ENCODE peak calls at places on chromosomes 13 and 19, in four cellular contexts. M is lower lobe of right lung, D is brain microvascular endothelial cell, C is mammary epithelial cell. U is an unnamed sample.

GRCh38 chr13:30061217-30061616 is 210.8 kb upstream of the UBL3 start:
- DNase-seq in C (no peak), D (no peak), M (no peak), U (no peak)

GRCh38 chr19:30802424-30803013 is 430.3 kb downstream of the ZNF536 start:
- DNase-seq in C (no peak), M (no peak), D (no peak), U (no peak)

GRCh38 chr13:99907038-99907437 is 64.5 kb downstream of the ZIC5 start:
- DNase-seq in C (no peak), M (no peak), D (no peak), U (no peak)

GRCh38 chr13:103469771-103470170 is 403.6 kb upstream of the SLC10A2 start:
- DNase-seq in M (no peak), C (no peak), D (no peak), U (no peak)

GRCh38 chr13:37179646-37180045 is 74.2 kb upstream of the CSNK1A1L start:
- DNase-seq in D (no peak), M (no peak), C (no peak), U (no peak)

GRCh38 chr13:110302154-110302553 is 4.8 kb downstream of the COL4A1 start:
- DNase-seq in C (no peak), M (no peak), D (no peak), U (no peak)

GRCh38 chr13:79749556-79749955 is 268.6 kb downstream of the NDFIP2 start:
- DNase-seq in D (no peak), M (no peak), C (no peak), U (no peak)

GRCh38 chr13:68574053-68574452 is 1343.9 kb upstream of the PCDH9 start:
- DNase-seq in M (no peak), D (no peak), C (no peak), U (no peak)

GRCh38 chr13:44117351-44117750 is 237.6 kb downstream of the LACC1 start:
- DNase-seq in D (no peak), M (no peak), C (no peak), U (no peak)

GRCh38 chr13:31204592-31204991 is 4.8 kb downstream of the B3GLCT start:
- DNase-seq in C (peak; percentile 58), D (peak; percentile 54), M (no peak), U (peak; percentile 7)

GRCh38 chr13:23319915-23320224 is 113.6 kb downstream of the SACS start:
- DNase-seq in D (no peak), M (no peak), C (no peak), U (no peak)

GRCh38 chr13:103349664-103350063 is 283.4 kb upstream of the SLC10A2 start:
- DNase-seq in M (no peak), C (no peak), D (no peak), U (no peak)

GRCh38 chr13:56201834-56202233 is 938.9 kb upstream of the PRR20A start:
- DNase-seq in C (no peak), D (no peak), M (no peak), U (no peak)

GRCh38 chr19:50198431-50199253 is 4.8 kb upstream of the MYH14 start:
- DNase-seq in M (no peak), C (no peak), D (no peak), U (no peak)

GRCh38 chr13:109840201-109840892 is 54.0 kb upstream of the IRS2 start:
- DNase-seq in C (peak; percentile 70), M (no peak), D (peak; percentile 52), U (peak; percentile 70)

GRCh38 chr19:21326169-21326568 is 3.0 kb downstream of the ZNF708 start:
- DNase-seq in C (no peak), D (no peak), M (no peak), U (no peak)

GRCh38 chr19:28960986-28961705 is 251.8 kb downstream of the UQCRFS1 start:
- DNase-seq in M (no peak), C (peak; percentile 1), D (peak; percentile 53), U (no peak)

GRCh38 chr19:42281175-42282035 is 12.4 kb downstream of the CIC start:
- DNase-seq in M (no peak), C (peak; percentile 65), D (no peak), U (peak; percentile 36)

GRCh38 chr13:102090532-102090931 is 311.3 kb downstream of the FGF14 start:
- DNase-seq in D (no peak), M (no peak), C (no peak), U (no peak)
- H3K27ac ChIP-seq in D (no peak overlapping the region), M (no peak overlapping the region), C (no peak overlapping the region), U (no peak overlapping the region)

GRCh38 chr19:38228491-38229439 is 4.7 kb upstream of the DPF1 start:
- DNase-seq in D (no peak), M (no peak), C (no peak), U (peak; percentile 80)
- H3K4me3 ChIP-seq in D (peak overlapping the region; percentile 51), M (no peak overlapping the region), C (peak overlapping the region; percentile 26), U (peak overlapping the region; percentile 77)

GRCh38 chr19:8208119-8208709 is 956 bp upstream of the CERS4 start:
- DNase-seq in M (peak; percentile 54), C (no peak), D (no peak), U (no peak)
- H3K27ac ChIP-seq in M (peak overlapping the region; percentile 81), C (no peak overlapping the region), D (no peak overlapping the region), U (peak overlapping the region; percentile 71)

DNA sequence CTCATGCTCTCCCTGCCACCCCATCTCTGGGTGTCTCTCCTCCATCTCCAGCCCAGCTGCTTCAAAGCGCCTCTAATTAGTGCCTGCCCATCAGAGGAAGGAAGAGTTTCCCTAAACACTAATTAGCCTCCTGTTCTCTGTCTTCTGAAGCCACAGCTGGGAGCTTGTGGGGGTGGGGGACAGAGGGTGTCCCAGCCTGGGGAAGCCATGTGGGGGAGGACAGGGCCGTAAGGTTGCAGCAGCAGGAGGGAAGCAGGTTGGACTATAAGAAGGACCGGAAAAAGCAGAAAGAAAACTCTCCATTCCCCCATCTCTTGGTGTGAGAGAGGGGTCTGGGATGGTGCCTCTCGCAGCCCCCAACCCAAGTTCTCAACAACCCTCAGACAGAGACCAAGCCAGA is 26.2 kb downstream of the SLC8A2 start:
- DNase-seq in D (no peak), M (no peak), C (no peak), U (no peak)
- H3K4me3 ChIP-seq in D (no peak overlapping the region), M (peak overlapping the region; percentile 6), C (no peak overlapping the region), U (no peak overlapping the region)

DNA sequence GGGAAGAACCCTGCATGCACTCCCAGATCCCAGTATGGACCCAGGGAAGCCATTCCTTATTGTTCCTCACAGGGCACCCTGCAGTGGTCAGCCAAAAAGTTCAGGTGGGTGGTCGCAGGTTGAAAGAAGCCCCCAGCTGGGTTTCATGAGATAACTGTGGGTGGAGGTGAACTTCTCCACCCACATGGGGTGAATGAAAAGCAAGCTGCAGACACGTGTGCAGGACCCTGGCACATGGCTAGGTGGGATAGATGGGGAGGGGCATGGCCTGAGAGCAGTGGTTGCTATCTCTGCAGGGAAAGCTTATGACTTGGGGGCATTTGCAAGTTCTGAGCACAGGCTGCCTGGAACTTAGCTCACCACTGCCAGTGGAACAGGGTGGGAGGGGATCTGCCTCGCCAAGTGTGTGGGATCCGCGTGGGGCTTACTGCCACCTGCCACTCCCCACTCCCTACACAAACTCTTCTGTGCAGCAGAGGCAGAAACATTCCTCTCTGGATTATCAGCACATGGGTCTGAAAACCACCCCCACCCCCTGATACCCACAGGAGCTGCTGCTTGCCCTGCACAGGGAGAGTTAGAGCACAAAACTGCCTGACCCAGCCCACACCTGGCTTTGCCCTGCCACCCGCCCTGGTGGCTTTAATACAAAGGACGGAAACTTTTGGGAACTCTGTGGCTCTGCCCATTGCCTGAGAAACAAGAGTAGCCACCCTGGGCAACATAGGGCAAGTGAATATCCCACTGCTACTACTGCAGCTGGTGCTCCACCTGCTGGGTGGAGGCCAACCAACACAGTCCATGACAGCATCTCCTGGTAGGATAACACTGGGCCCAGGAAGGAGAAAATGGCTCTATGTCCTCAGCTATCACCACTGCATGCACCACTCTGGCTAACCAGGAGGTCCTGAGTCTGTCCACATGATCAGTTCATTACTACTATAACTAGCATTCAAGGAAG is 24.4 kb downstream of the PLA2G4C start:
- DNase-seq in D (no peak), M (no peak), C (peak; percentile 8), U (peak; percentile 58)
- H3K27ac ChIP-seq in D (no peak overlapping the region), M (no peak overlapping the region), C (no peak overlapping the region), U (no peak overlapping the region)

GRCh38 chr19:57473646-57474045 is 3.7 kb downstream of the ZNF772 start:
- DNase-seq in C (no peak), D (no peak), M (no peak), U (no peak)
- H3K4me3 ChIP-seq in C (no peak overlapping the region), D (no peak overlapping the region), M (no peak overlapping the region), U (no peak overlapping the region)

DNA sequence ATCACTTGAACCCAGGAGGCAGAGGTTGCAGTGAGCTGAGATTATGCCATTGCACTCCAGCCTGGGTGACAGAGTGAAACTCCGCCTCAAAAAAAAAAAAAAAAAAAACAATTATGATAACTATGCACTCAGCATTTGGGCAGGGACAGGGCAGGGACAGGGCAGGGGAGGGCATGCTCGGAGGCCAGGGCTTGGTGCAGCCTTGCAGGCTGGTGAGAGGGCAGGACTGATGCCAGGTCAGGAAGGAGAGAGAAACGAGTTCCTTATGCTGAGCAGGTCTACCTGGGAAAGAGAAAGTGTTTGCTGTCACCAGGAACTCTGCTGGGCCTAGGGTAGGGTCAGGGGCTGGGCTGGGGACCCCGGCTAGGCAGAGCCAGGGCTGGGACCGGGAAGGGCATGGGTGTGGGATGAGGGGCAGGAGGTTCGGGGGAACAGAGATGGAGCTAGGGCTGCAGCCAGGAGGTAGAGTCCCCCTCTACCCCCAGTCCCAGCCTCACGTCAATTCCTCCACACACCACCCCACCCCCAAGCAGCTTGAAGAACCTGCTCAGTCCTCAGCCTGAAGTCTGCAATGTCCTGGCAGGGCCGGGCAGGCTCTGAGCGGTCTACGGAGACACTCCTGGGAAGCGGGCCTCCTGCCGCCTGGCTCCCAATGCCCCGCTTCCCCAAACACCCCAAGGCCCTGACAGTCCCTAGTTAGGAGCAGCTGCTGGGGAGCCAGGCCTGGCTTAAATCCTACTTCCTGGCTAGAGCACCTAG is 2.8 kb downstream of the FXYD3 start:
- DNase-seq in M (peak; percentile 87), D (no peak), C (no peak), U (no peak)
- H3K27ac ChIP-seq in M (peak overlapping the region; percentile 79), D (no peak overlapping the region), C (peak overlapping the region; percentile 91), U (peak overlapping the region; percentile 98)

DNA sequence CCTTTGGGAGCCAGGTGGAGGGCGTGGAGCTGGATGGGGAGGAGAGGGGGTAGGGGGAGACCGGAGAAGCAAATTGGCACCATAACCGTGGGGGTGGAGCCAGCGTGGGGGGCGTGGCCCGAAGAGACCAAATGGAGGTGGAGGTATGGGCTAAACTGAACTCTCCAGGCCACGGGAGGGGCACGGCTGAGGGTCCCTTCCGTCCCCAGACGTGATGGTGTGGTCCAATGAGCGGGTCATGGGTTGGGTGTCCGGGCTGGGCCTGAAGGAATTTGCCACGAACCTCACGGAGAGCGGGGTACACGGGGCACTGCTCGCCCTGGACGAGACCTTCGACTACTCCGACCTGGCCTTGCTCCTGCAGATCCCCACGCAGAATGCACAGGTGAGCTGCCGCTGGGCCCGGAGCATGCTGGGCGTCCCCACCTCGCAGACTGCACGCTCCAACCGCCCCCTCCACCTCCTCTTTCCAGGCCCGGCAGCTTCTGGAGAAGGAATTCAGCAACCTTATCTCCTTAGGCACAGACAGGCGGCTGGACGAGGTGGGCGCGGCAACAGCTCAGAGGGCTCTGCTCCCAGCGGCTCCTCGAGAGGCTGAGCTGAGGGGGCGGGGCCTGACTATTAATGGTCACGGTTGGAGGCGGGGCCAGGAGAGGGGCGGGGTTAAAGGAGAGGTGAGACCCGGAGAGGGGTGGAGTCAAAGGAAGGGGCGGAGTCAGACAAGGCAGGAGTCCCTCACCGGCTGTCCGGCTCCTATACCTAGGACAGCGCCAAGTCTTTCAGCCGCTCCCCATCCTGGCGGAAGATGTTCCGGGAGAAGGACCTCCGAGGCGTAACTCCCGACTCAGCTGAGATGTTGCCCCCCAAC is 6.2 kb downstream of the HRC start:
- DNase-seq in M (peak; percentile 98), D (peak; percentile 98), C (peak; percentile 91), U (peak; percentile 99)
- H3K4me3 ChIP-seq in M (peak overlapping the region; percentile 90), D (peak overlapping the region; percentile 78), C (peak overlapping the region; percentile 82), U (peak overlapping the region; percentile 90)

U was measured in WERI-Rb-1.